ENCODE peak calls at places on chromosomes 1 and 21, in nine cellular contexts. R is CD8-positive, alpha-beta T cell; U is M059J; T is left cardiac atrium; O is COR-L47; Z is hepatic stellate cell; I is NCI-H1436 treated with DMSO at 0.1 percent for 48 hours; X is progenitor cell of endocrine pancreas; N is GM10248. E is an unnamed sample.

GRCh38 chr1:198201956-198202784 is 45.4 kb downstream of the NEK7 start:
- DNase-seq in R (no peak), U (no peak), T (no peak), O (no peak), Z (no peak), I (no peak), X (no peak), N (peak; percentile 28), E (no peak)

GRCh38 chr1:187451238-187451637 is 622.5 kb downstream of the PLA2G4A start:
- DNase-seq in R (no peak), U (no peak), T (no peak), O (no peak), Z (no peak), I (no peak), X (no peak), N (no peak), E (no peak)

GRCh38 chr1:232192781-232193450 is 437.0 kb downstream of the SIPA1L2 start:
- DNase-seq in R (no peak), U (peak; percentile 53), T (no peak), O (no peak), Z (no peak), I (no peak), X (no peak), N (no peak), E (no peak)

GRCh38 chr1:192610114-192610958 is 25.6 kb upstream of the RGS13 start:
- DNase-seq in R (no peak), U (peak; percentile 36), T (no peak), O (no peak), Z (no peak), I (no peak), X (no peak), N (no peak), E (no peak)

GRCh38 chr1:55503663-55504305 is 288.6 kb upstream of the USP24 start:
- DNase-seq in R (no peak), U (peak; percentile 41), T (no peak), O (no peak), Z (no peak), I (no peak), X (no peak), N (no peak), E (no peak)

GRCh38 chr1:154325583-154326545 is 539 bp downstream of the ATP8B2 start:
- DNase-seq in R (no peak), U (peak; percentile 88), T (peak; percentile 73), O (peak; percentile 43), Z (peak; percentile 95), I (no peak), X (peak; percentile 64), N (peak; percentile 50), E (no peak)

GRCh38 chr1:36576118-36576517 is 93.4 kb upstream of the CSF3R start:
- DNase-seq in R (peak; percentile 54), U (peak; percentile 39), T (peak; percentile 57), O (peak; percentile 46), Z (peak; percentile 82), I (no peak), X (peak; percentile 78), N (peak; percentile 79), E (peak; percentile 23)

GRCh38 chr21:31988492-31989285 is 115.9 kb downstream of the HUNK start:
- DNase-seq in R (no peak), U (no peak), T (no peak), O (no peak), Z (no peak), I (no peak), X (no peak), N (no peak), E (no peak)

GRCh38 chr1:145858238-145858936 is 494 bp downstream of the PIAS3 start:
- DNase-seq in R (peak; percentile 55), U (peak; percentile 44), T (peak; percentile 61), O (peak; percentile 46), Z (peak; percentile 73), I (no peak), X (no peak), N (peak; percentile 73), E (no peak)

GRCh38 chr1:63127376-63127775 is 195.0 kb upstream of the FOXD3 start:
- DNase-seq in R (no peak), U (peak; percentile 14), T (no peak), O (no peak), Z (no peak), I (no peak), X (no peak), N (no peak), E (no peak)

GRCh38 chr1:30884723-30885122 is 23.8 kb downstream of the SDC3 start:
- DNase-seq in R (no peak), U (no peak), T (no peak), O (no peak), Z (no peak), I (no peak), X (no peak), N (no peak), E (no peak)

GRCh38 chr1:47449702-47450552 is 12.1 kb downstream of the FOXD2 start:
- DNase-seq in R (no peak), U (no peak), T (peak; percentile 47), O (no peak), Z (no peak), I (no peak), X (peak; percentile 31), N (no peak), E (no peak)

GRCh38 chr1:160171352-160171751 is 19.0 kb upstream of the CASQ1 start:
- DNase-seq in R (no peak), U (peak; percentile 24), T (no peak), O (no peak), Z (peak; percentile 47), I (no peak), X (no peak), N (no peak), E (no peak)

GRCh38 chr1:209589440-209589839 is 5.9 kb downstream of the CAMK1G start:
- DNase-seq in R (no peak), U (no peak), T (no peak), O (no peak), Z (no peak), I (no peak), X (no peak), N (no peak), E (no peak)

GRCh38 chr1:44238651-44239050 is 25.4 kb downstream of the DMAP1 start:
- DNase-seq in R (no peak), U (no peak), T (no peak), O (no peak), Z (no peak), I (no peak), X (no peak), N (no peak), E (no peak)

GRCh38 chr1:182611326-182611725 is 7.1 kb upstream of the RGS16 start:
- DNase-seq in R (no peak), U (no peak), T (no peak), O (no peak), Z (no peak), I (no peak), X (no peak), N (no peak), E (no peak)

GRCh38 chr21:39681257-39681656 is 63.7 kb upstream of the IGSF5 start:
- DNase-seq in R (no peak), U (no peak), T (no peak), O (no peak), Z (no peak), I (no peak), X (no peak), N (no peak), E (no peak)

GRCh38 chr1:236507022-236507700 is 16.6 kb upstream of the LGALS8 start:
- DNase-seq in R (no peak), U (peak; percentile 20), T (peak; percentile 62), O (no peak), Z (peak; percentile 27), I (no peak), X (no peak), N (no peak), E (peak; percentile 60)

GRCh38 chr1:218123968-218124367 is 161.1 kb upstream of the RRP15 start:
- DNase-seq in R (no peak), U (no peak), T (no peak), O (no peak), Z (no peak), I (no peak), X (no peak), N (no peak), E (no peak)

GRCh38 chr1:205355054-205355453 is 1.7 kb downstream of the KLHDC8A start:
- DNase-seq in R (no peak), U (peak; percentile 47), T (no peak), O (no peak), Z (no peak), I (no peak), X (no peak), N (no peak), E (no peak)

E was measured in NCI-H2081 treated with DMSO at 0.1 percent for 48 hours.